ENCODE peak calls at places on chromosomes 16 and 17, in seven cellular contexts. F, Z, N, K, E, V and S are unnamed samples.

GRCh38 chr16:61862221-61862620 is 174.0 kb downstream of the CDH8 start:
- DNase-seq in F (peak; percentile 16), Z (no peak), N (no peak), K (no peak), E (no peak), V (no peak), S (no peak)

GRCh38 chr16:84928679-84929420 is 82.5 kb downstream of the ZDHHC7 start:
- DNase-seq in F (no peak), Z (no peak), N (peak; percentile 56), K (no peak), E (no peak), V (no peak), S (no peak)

GRCh38 chr17:248337-249235 is 67.1 kb upstream of the DOC2B start:
- DNase-seq in F (no peak), Z (no peak), N (no peak), K (no peak), E (no peak), V (no peak), S (no peak)

GRCh38 chr17:80477647-80478478 is 1.5 kb upstream of the NPTX1 start:
- DNase-seq in F (no peak), Z (no peak), N (no peak), K (no peak), E (no peak), V (peak; percentile 53), S (no peak)

GRCh38 chr16:29943846-29944669 is 17.8 kb upstream of the TMEM219 start:
- DNase-seq in F (no peak), Z (peak; percentile 93), N (peak; percentile 77), K (peak; percentile 95), E (no peak), V (peak; percentile 98), S (peak; percentile 89)

GRCh38 chr16:2856061-2856670 is 1.8 kb downstream of the PRSS22 start:
- DNase-seq in F (no peak), Z (no peak), N (no peak), K (no peak), E (no peak), V (peak; percentile 30), S (no peak)

GRCh38 chr16:72409428-72409827 is 237.5 kb upstream of the PMFBP1 start:
- DNase-seq in F (no peak), Z (no peak), N (no peak), K (no peak), E (no peak), V (no peak), S (no peak)

GRCh38 chr16:31385680-31386079 is 7.5 kb upstream of the ITGAD start:
- DNase-seq in F (no peak), Z (no peak), N (no peak), K (no peak), E (no peak), V (no peak), S (no peak)